ENCODE peak calls at places on chromosomes 11 and 22, in nine cellular contexts. C is fibroblast of lung, A is endothelial cell of umbilical vein, W is ovary, J is RWPE1, X is H1, K is aorta, P is spleen, I is brain microvascular endothelial cell. F is an unnamed sample.

GRCh38 chr11:2586793-2587131 is 113.0 kb downstream of the KCNQ1OT1 start:
- DNase-seq in C (no peak), P (no peak), W (no peak), I (no peak), X (no peak), A (no peak), J (no peak), K (peak), F (no peak)

GRCh38 chr11:72743321-72744221 is 8.6 kb downstream of the ARAP1 start:
- DNase-seq in X (no peak), I (no peak), W (no peak), J (no peak), K (no peak), A (no peak), C (no peak), P (peak), F (no peak)

GRCh38 chr11:76695767-76696166 is 25.2 kb upstream of the LRRC32 start:
- DNase-seq in P (no peak), C (no peak), X (no peak), W (no peak), K (no peak), A (no peak), J (no peak), I (no peak), F (no peak)

GRCh38 chr11:11856638-11857037 is 14.9 kb downstream of the USP47 start:
- DNase-seq in P (no peak), C (no peak), I (no peak), X (no peak), W (no peak), A (no peak), K (no peak), J (no peak), F (no peak)

GRCh38 chr11:45501277-45501979 is 164.0 kb downstream of the CHST1 start:
- DNase-seq in X (no peak), J (no peak), A (no peak), K (no peak), C (no peak), P (no peak), W (no peak), I (no peak), F (no peak)

GRCh38 chr22:34111210-34111824 is 191.0 kb upstream of the LARGE1 start:
- DNase-seq in A (no peak), W (peak), K (no peak), X (peak), C (peak), I (no peak), P (no peak), J (peak), F (no peak)

GRCh38 chr11:36352919-36353318 is 56.8 kb downstream of the PRR5L start:
- DNase-seq in I (no peak), C (no peak), J (no peak), K (no peak), P (no peak), X (no peak), A (no peak), W (no peak), F (no peak)

GRCh38 chr11:43955381-43956118 is 13.1 kb downstream of the C11orf96 start:
- DNase-seq in I (no peak), P (no peak), K (no peak), C (no peak), X (no peak), W (no peak), A (no peak), J (no peak), F (no peak)

GRCh38 chr11:34243620-34244493 is 114.0 kb downstream of the ABTB2 start:
- DNase-seq in A (no peak), J (peak), C (peak), K (no peak), X (no peak), W (no peak), P (no peak), I (peak), F (no peak)

GRCh38 chr22:42758929-42759629 is 38.4 kb upstream of the A4GALT start:
- DNase-seq in I (peak), W (peak), P (no peak), C (peak), K (no peak), A (no peak), J (no peak), X (no peak), F (no peak)

GRCh38 chr11:2884424-2884815 is 1.2 kb downstream of the CDKN1C start:
- DNase-seq in P (peak), C (peak), W (peak), K (no peak), X (no peak), A (peak), I (no peak), J (no peak), F (peak)

GRCh38 chr11:134524876-134525845 is 113.1 kb upstream of the B3GAT1 start:
- DNase-seq in C (no peak), W (no peak), K (peak), P (peak), X (no peak), I (no peak), A (no peak), J (no peak), F (no peak)

GRCh38 chr11:27497284-27497866 is 9.2 kb downstream of the LIN7C start:
- DNase-seq in P (no peak), C (peak), A (peak), J (no peak), X (no peak), K (no peak), I (no peak), W (no peak), F (no peak)

GRCh38 chr22:24978308-24978707 is 25.8 kb downstream of the KIAA1671 start:
- DNase-seq in P (no peak), J (no peak), K (no peak), X (no peak), W (no peak), I (no peak), A (no peak), C (no peak), F (no peak)

GRCh38 chr11:112958670-112959069 is 2.5 kb upstream of the NCAM1 start:
- DNase-seq in I (no peak), X (no peak), P (no peak), K (no peak), W (no peak), J (peak), A (no peak), C (peak), F (no peak)

GRCh38 chr11:72752088-72752914 is at the start of gene ARAP1:
- DNase-seq in I (peak), X (peak), K (peak), J (peak), C (peak), P (peak), W (peak), A (peak), F (no peak)

GRCh38 chr11:111793863-111794262 is 27.7 kb upstream of the PPP2R1B start:
- DNase-seq in P (no peak), I (peak), K (no peak), X (no peak), A (no peak), W (no peak), C (no peak), J (peak), F (no peak)

GRCh38 chr11:17750817-17751165 is 16.2 kb downstream of the KCNC1 start:
- DNase-seq in W (no peak), I (no peak), A (no peak), P (no peak), C (no peak), X (no peak), K (no peak), J (no peak), F (no peak)
- H3K27ac ChIP-seq in W (no peak), I (no peak), A (no peak), P (no peak), C (no peak), X (no peak), K (no peak), J (no peak), F (no peak)

DNA sequence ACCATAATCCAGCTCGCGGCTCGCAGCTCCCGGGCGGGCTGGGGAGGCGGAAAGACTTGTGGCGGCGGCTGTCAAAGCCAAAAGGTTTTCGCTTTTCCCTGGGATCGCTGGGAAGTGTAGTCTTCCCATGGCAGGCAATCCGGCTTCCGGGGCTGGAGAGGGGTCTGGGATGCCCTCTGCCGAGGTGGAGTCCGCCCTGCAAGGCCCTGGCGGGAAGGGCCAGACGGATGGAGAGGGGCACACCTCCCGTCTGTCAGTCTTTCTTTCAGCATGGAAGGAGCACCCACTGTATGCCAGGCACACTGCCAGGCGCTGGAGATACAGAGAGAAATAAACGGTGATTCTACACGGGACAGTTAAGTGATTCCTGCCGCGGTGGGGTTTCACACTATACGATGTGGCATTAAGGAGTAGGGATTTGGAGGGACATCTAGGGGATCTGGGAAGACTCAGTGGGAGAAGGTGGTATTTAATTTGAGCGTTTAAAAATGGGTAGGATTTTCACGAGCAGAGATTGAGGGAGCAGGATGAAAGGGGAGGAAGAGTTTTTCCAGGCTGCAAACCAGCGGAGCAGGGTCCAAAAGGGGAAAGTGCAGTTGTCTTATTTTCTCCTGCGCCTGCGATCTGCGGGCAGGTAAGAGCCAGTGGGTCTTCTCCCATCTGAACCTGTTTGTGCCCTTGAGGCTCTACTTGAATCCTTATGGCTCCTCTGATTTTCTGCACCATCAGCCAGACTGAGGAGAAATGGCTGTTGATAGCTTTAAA is at the start of gene BACE1:
- DNase-seq in J (peak), A (peak), I (peak), C (peak), W (peak), X (peak), P (peak), K (peak), F (peak)
- H3K27ac ChIP-seq in J (peak), A (peak), I (no peak), C (peak), W (peak), X (no peak), P (peak), K (peak), F (peak)

DNA sequence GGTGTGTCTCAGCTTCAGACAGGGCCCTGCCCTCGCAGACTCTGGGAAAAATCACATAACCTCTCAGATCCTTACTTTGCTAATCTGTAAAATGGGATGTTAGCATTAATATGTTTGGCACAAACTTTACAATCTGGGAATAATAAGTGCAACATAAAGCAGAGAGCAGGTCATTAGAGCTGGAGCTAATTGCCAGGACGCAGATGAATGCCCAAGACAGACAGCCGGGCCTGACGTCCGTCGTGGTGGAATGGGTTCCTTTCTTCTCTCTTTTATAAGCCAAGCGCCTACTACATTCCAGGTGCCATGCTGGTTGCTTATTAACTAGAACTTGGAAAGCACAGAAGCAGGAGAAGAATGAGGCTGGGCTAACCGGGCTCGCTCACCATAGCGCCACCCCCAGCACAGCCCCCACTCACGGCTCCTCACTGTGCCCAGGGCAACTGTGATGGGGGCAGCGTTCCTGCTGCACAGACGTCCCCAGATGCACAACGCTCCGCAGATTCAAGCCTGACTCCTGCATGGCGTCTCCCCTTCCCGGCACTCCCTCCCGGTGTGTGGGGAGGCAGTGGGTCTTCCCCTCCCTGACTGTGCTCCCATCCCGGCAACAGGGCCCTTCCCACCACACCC is 43.9 kb downstream of the TRMU start:
- DNase-seq in P (no peak), X (no peak), J (no peak), I (no peak), C (no peak), W (no peak), A (no peak), K (peak), F (no peak)
- H3K27ac ChIP-seq in P (no peak), X (no peak), J (peak), I (no peak), C (no peak), W (no peak), A (no peak), K (no peak), F (no peak)

DNA sequence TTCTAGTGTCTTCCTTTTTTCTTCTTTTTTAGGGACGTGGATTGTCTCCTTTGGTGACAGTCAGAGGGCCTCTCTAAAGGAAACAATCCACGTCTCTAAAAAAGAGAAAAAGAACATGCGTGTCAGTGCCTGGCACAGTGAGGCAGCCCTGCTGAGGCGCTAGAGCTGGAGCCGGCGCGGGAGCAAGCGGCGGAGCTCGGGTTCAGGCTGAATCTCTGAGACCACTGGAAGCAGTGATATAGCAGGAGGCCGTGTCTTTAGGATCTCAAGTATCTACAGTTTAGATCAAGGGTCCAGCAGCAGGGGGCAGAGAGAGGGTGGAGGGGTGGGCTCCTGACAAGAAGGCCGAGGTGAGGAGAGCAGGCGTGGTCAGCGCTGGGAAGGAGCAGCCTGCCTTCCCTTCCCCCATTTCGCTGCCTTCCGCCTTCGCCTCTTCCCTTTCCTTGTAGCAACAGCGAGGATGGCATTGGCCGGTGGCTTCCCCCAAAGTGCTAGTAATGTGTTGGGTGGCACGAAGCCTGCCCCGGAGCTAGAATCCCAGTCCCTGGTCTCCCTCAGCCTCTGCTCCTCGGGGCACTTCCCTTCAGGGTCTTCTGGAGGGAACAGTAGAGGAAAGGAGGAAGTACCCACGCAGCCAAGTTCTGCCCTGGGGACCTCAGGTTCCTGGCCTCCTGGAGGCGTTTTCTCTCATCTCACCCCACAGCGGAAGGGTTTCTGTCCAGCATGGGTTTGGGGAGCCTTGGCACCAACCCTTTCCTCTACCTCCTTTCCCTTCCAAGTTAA is 28.2 kb upstream of the RAB1B start:
- DNase-seq in J (no peak), I (no peak), X (no peak), C (no peak), P (no peak), A (no peak), W (no peak), K (no peak), F (no peak)
- H3K27ac ChIP-seq in J (peak), I (no peak), X (no peak), C (no peak), P (no peak), A (no peak), W (no peak), K (no peak), F (no peak)

GRCh38 chr22:23140385-23140784 is 1.4 kb downstream of the RSPH14 start:
- DNase-seq in W (no peak), A (no peak), K (no peak), J (no peak), I (no peak), C (no peak), P (no peak), X (no peak), F (no peak)

GRCh38 chr22:23143119-23143518 is 1.3 kb upstream of the RSPH14 start:
- DNase-seq in I (no peak), X (no peak), K (no peak), A (no peak), C (no peak), P (no peak), W (no peak), J (no peak), F (no peak)

GRCh38 chr22:23144432-23144831 is 845 bp upstream of the RAB36 start:
- DNase-seq in K (no peak), J (no peak), I (no peak), A (no peak), X (no peak), C (no peak), W (no peak), P (peak), F (no peak)

GRCh38 chr22:23144926-23145906 is at the start of gene RAB36:
- DNase-seq in K (peak), C (peak), A (peak), X (peak), P (peak), I (peak), W (peak), J (peak), F (peak)

GRCh38 chr22:23142546-23143105 is 836 bp upstream of the RSPH14 start:
- DNase-seq in I (no peak), C (no peak), K (no peak), A (no peak), P (peak), W (no peak), J (no peak), X (no peak), F (no peak)
- H3K27ac ChIP-seq in I (peak), C (peak), K (no peak), A (peak), P (peak), W (no peak), J (peak), X (no peak), F (peak)